ENCODE peak calls at places on chromosomes 5 and 9, in six cellular contexts. N is left lung; K is effector memory CD4-positive, alpha-beta T cell; P is natural killer cell; C is fibroblast of the aortic adventitia; Z is stimulated activated naive CD8-positive, alpha-beta T cell treated with anti-CD3 and anti-CD28 coated beads, Interleukin-15, amount 100 ng/mL, for 72 hours. G is an unnamed sample.

GRCh38 chr9:76701441-76702031 is 62.7 kb upstream of the PCA3 start:
- DNase-seq in N (no peak), K (no peak), P (no peak), C (peak; percentile 80), Z (no peak), G (no peak)

GRCh38 chr9:114382951-114383865 is 4.6 kb downstream of the AKNA start:
- DNase-seq in N (peak; percentile 87), K (peak; percentile 69), P (peak; percentile 76), C (peak; percentile 83), Z (peak; percentile 82), G (no peak)

GRCh38 chr5:79973511-79973910 is 17.6 kb downstream of the MTX3 start:
- DNase-seq in N (no peak), K (no peak), P (no peak), C (no peak), Z (no peak), G (no peak)

GRCh38 chr9:18920685-18921084 is 112.3 kb downstream of the SAXO1 start:
- DNase-seq in N (no peak), K (no peak), P (no peak), C (no peak), Z (no peak), G (no peak)

GRCh38 chr9:89999534-90000370 is 394.9 kb downstream of the GADD45G start:
- DNase-seq in N (no peak), K (no peak), P (peak; percentile 19), C (peak; percentile 47), Z (peak; percentile 64), G (peak; percentile 65)

GRCh38 chr5:54823006-54823405 is 162.4 kb downstream of the ESM1 start:
- DNase-seq in N (no peak), K (no peak), P (no peak), C (no peak), Z (no peak), G (no peak)

GRCh38 chr5:131825404-131826013 is 28.7 kb upstream of the FNIP1 start:
- DNase-seq in N (no peak), K (no peak), P (no peak), C (no peak), Z (no peak), G (no peak)

GRCh38 chr5:59491944-59492343 is 401.6 kb downstream of the PDE4D start:
- DNase-seq in N (no peak), K (no peak), P (no peak), C (peak; percentile 22), Z (no peak), G (no peak)

GRCh38 chr5:80192507-80193241 is 63.2 kb downstream of the SERINC5 start:
- DNase-seq in N (no peak), K (no peak), P (no peak), C (peak; percentile 50), Z (no peak), G (no peak)

GRCh38 chr5:170312666-170313065 is 15.1 kb upstream of the LCP2 start:
- DNase-seq in N (no peak), K (peak; percentile 51), P (no peak), C (no peak), Z (no peak), G (peak; percentile 97)

GRCh38 chr5:110087829-110088228 is 398.1 kb downstream of the MAN2A1 start:
- DNase-seq in N (no peak), K (no peak), P (no peak), C (no peak), Z (no peak), G (no peak)

GRCh38 chr9:109880276-109881169 is 100.5 kb downstream of the PALM2AKAP2 start:
- DNase-seq in N (no peak), K (no peak), P (no peak), C (peak; percentile 43), Z (peak; percentile 2), G (no peak)

GRCh38 chr9:126459965-126460843 is 133.6 kb downstream of the MVB12B start:
- DNase-seq in N (peak; percentile 51), K (no peak), P (no peak), C (no peak), Z (no peak), G (no peak)

GRCh38 chr9:20791682-20792081 is 107.6 kb downstream of the FOCAD start:
- DNase-seq in N (no peak), K (no peak), P (no peak), C (no peak), Z (no peak), G (no peak)

GRCh38 chr5:25414746-25415145 is 770.0 kb upstream of the CDH10 start:
- DNase-seq in N (no peak), K (no peak), P (no peak), C (no peak), Z (no peak), G (no peak)

GRCh38 chr5:13107553-13107952 is 836.9 kb downstream of the DNAH5 start:
- DNase-seq in N (no peak), K (no peak), P (no peak), C (no peak), Z (no peak), G (no peak)

GRCh38 chr9:82781965-82782392 is 281.0 kb downstream of the RASEF start:
- DNase-seq in N (no peak), K (no peak), P (no peak), C (no peak), Z (no peak), G (no peak)

GRCh38 chr5:38621840-38622513 is 65.5 kb upstream of the LIFR start:
- DNase-seq in N (no peak), K (no peak), P (no peak), C (peak; percentile 44), Z (no peak), G (no peak)

GRCh38 chr5:131330031-131330430 is 66.2 kb downstream of the CDC42SE2 start:
- DNase-seq in N (no peak), K (no peak), P (no peak), C (no peak), Z (no peak), G (no peak)

GRCh38 chr5:134142806-134143205 is 28.3 kb downstream of the TCF7 start:
- DNase-seq in N (no peak), K (no peak), P (no peak), C (no peak), Z (peak; percentile 5), G (no peak)

GRCh38 chr5:7331083-7331482 is 64.9 kb upstream of the ADCY2 start:
- DNase-seq in N (no peak), K (no peak), P (no peak), C (peak; percentile 9), Z (no peak), G (no peak)

GRCh38 chr9:3446313-3446712 is 79.5 kb downstream of the RFX3 start:
- DNase-seq in N (no peak), K (no peak), P (no peak), C (no peak), Z (no peak), G (no peak)

GRCh38 chr9:12849486-12850010 is 74.7 kb downstream of the LURAP1L start:
- DNase-seq in N (no peak), K (no peak), P (no peak), C (no peak), Z (no peak), G (no peak)

GRCh38 chr5:36070687-36071571 is 4.2 kb upstream of the UGT3A2 start:
- DNase-seq in N (no peak), K (no peak), P (no peak), C (peak; percentile 4), Z (no peak), G (no peak)

GRCh38 chr5:141507387-141508091 is 18.7 kb downstream of the PCDHGC5 start:
- DNase-seq in N (no peak), K (no peak), P (no peak), C (peak; percentile 92), Z (no peak), G (no peak)

GRCh38 chr9:98365227-98365669 is 109.8 kb upstream of the TBC1D2 start:
- DNase-seq in N (no peak), K (no peak), P (no peak), C (peak; percentile 40), Z (peak; percentile 9), G (no peak)

GRCh38 chr5:170612256-170612656 is 108.4 kb downstream of the KCNIP1 start:
- DNase-seq in N (no peak), K (no peak), P (no peak), C (no peak), Z (no peak), G (no peak)

GRCh38 chr9:122007837-122008236 is 85.3 kb downstream of the TTLL11 start:
- DNase-seq in N (no peak), K (no peak), P (no peak), C (no peak), Z (no peak), G (no peak)

GRCh38 chr5:134463176-134463720 is 51.6 kb upstream of the CDKN2AIPNL start:
- DNase-seq in N (no peak), K (no peak), P (no peak), C (no peak), Z (no peak), G (no peak)

GRCh38 chr9:95808001-95808400 is 67.5 kb upstream of the ERCC6L2 start:
- DNase-seq in N (no peak), K (no peak), P (no peak), C (peak; percentile 53), Z (no peak), G (no peak)

GRCh38 chr5:159469496-159470370 is 139.4 kb upstream of the IL12B start:
- DNase-seq in N (no peak), K (peak; percentile 6), P (no peak), C (no peak), Z (no peak), G (no peak)